ENCODE peak calls at places on chromosomes 16 and 17, in ten cellular contexts. F is activated CD8-positive, alpha-beta T cell treated with anti-CD3 and anti-CD28 coated beads, Interleukin-2, amount 10 ng/mL, durations not matched to agents 7 days and 5 days; I is GF-D8; O is PC-3; S is naive thymus-derived CD8-positive, alpha-beta T cell; T is neuronal stem cell; K is caudate nucleus; M is AML-193; Z is NCI-H69; L is activated effector memory CD4-positive, alpha-beta T cell treated with Interleukin-2 at 50 U/mL for 16 hours. X is an unnamed sample.

GRCh38 chr17:64326420-64327054 is 63.5 kb upstream of the TEX2 start:
- DNase-seq in F (no peak), I (peak; percentile 78), O (peak; percentile 98), S (no peak), T (no peak), K (no peak), M (peak; percentile 100), Z (no peak), L (no peak), X (no peak)

GRCh38 chr17:4073983-4074830 is 68.6 kb downstream of the ZZEF1 start:
- DNase-seq in F (no peak), I (no peak), O (no peak), S (no peak), T (no peak), K (no peak), M (no peak), Z (no peak), L (no peak), X (no peak)

GRCh38 chr17:70863436-70864248 is 694.3 kb downstream of the KCNJ2 start:
- DNase-seq in F (no peak), I (no peak), O (no peak), S (no peak), T (no peak), K (no peak), M (no peak), Z (no peak), L (no peak), X (no peak)

GRCh38 chr16:10679921-10680320 is 14.8 kb downstream of the TEKT5 start:
- DNase-seq in F (no peak), I (no peak), O (no peak), S (no peak), T (no peak), K (no peak), M (no peak), Z (no peak), L (no peak), X (no peak)

GRCh38 chr16:30030841-30031413 is at the start of gene TLCD3B:
- DNase-seq in F (no peak), I (no peak), O (no peak), S (no peak), T (peak; percentile 42), K (no peak), M (no peak), Z (peak; percentile 77), L (no peak), X (no peak)

GRCh38 chr17:68344701-68345136 is 53.4 kb downstream of the ARSG start:
- DNase-seq in F (peak; percentile 71), I (peak; percentile 86), O (no peak), S (peak; percentile 44), T (peak; percentile 23), K (no peak), M (peak; percentile 87), Z (peak; percentile 12), L (peak; percentile 52), X (no peak)

GRCh38 chr17:38464723-38465419 is 36.6 kb downstream of the ARHGAP23 start:
- DNase-seq in F (no peak), I (no peak), O (no peak), S (no peak), T (no peak), K (peak; percentile 92), M (no peak), Z (peak; percentile 76), L (no peak), X (peak; percentile 83)

GRCh38 chr16:12063435-12063834 is 86.9 kb downstream of the SNX29 start:
- DNase-seq in F (no peak), I (no peak), O (no peak), S (no peak), T (no peak), K (no peak), M (no peak), Z (no peak), L (no peak), X (no peak)

GRCh38 chr17:18156976-18157280 is 26.7 kb upstream of the ALKBH5 start:
- DNase-seq in F (no peak), I (no peak), O (no peak), S (no peak), T (no peak), K (no peak), M (no peak), Z (no peak), L (no peak), X (no peak)

GRCh38 chr16:68590201-68590994 is 51.3 kb downstream of the ZFP90 start:
- DNase-seq in F (peak; percentile 69), I (no peak), O (peak; percentile 67), S (peak; percentile 51), T (peak; percentile 58), K (peak; percentile 23), M (no peak), Z (peak; percentile 33), L (peak; percentile 22), X (peak; percentile 6)

GRCh38 chr16:70438325-70438982 is 446 bp downstream of the ST3GAL2 start:
- DNase-seq in F (peak; percentile 29), I (no peak), O (no peak), S (no peak), T (no peak), K (peak; percentile 48), M (no peak), Z (peak; percentile 57), L (no peak), X (no peak)

GRCh38 chr16:47320546-47321315 is 140.1 kb downstream of the ITFG1 start:
- DNase-seq in F (no peak), I (no peak), O (no peak), S (no peak), T (no peak), K (no peak), M (no peak), Z (no peak), L (no peak), X (no peak)

GRCh38 chr17:37816951-37817350 is 72.1 kb upstream of the HNF1B start:
- DNase-seq in F (no peak), I (no peak), O (no peak), S (no peak), T (no peak), K (no peak), M (no peak), Z (peak; percentile 5), L (no peak), X (no peak)

GRCh38 chr17:2192367-2193028 is 111.1 kb downstream of the SMG6 start:
- DNase-seq in F (peak; percentile 80), I (peak; percentile 56), O (peak; percentile 88), S (peak; percentile 77), T (no peak), K (no peak), M (no peak), Z (no peak), L (peak; percentile 40), X (peak; percentile 94)

GRCh38 chr16:47779201-47780016 is 318.3 kb downstream of the PHKB start:
- DNase-seq in F (peak; percentile 32), I (no peak), O (no peak), S (no peak), T (no peak), K (peak; percentile 68), M (no peak), Z (no peak), L (no peak), X (no peak)

X was measured in astrocyte of the cerebellum.